ENCODE peak calls at places on chromosomes 5 and 9, in eight cellular contexts. T is Jurkat, Clone E6-1; H is endodermal cell; D is fibroblast of pulmonary artery; U is colonic mucosa; R is SJSA1; O is psoas muscle; Y is fibroblast of mammary gland. W is an unnamed sample.

GRCh38 chr9:94210616-94211603 is 48.2 kb upstream of the ZNF169 start:
- DNase-seq in R (no peak), H (no peak), O (no peak), U (no peak), Y (peak), T (no peak), D (no peak), W (no peak)

GRCh38 chr9:34612788-34613390 is 992 bp upstream of the RPP25L start:
- DNase-seq in D (peak), Y (peak), U (peak), T (peak), R (peak), H (peak), O (peak), W (peak)

GRCh38 chr9:85543196-85543595 is 198.6 kb downstream of the AGTPBP1 start:
- DNase-seq in R (peak), T (no peak), U (no peak), Y (no peak), H (no peak), O (no peak), D (no peak), W (no peak)

GRCh38 chr5:90168399-90168798 is 241.2 kb downstream of the CETN3 start:
- DNase-seq in H (no peak), D (no peak), T (no peak), O (no peak), U (no peak), Y (no peak), R (no peak), W (no peak)

GRCh38 chr5:158115468-158115867 is 256.5 kb upstream of the CLINT1 start:
- DNase-seq in T (no peak), Y (peak), H (no peak), R (no peak), O (no peak), U (no peak), D (no peak), W (no peak)

GRCh38 chr9:132241840-132242620 is 80.2 kb downstream of the NTNG2 start:
- DNase-seq in U (peak), D (no peak), T (peak), R (no peak), O (no peak), H (no peak), Y (no peak), W (peak)

GRCh38 chr9:108048406-108049025 is 558.9 kb upstream of the KLF4 start:
- DNase-seq in T (no peak), O (no peak), H (no peak), R (no peak), U (no peak), Y (no peak), D (no peak), W (no peak)

GRCh38 chr9:82117025-82117424 is 128.5 kb downstream of the SPATA31D1 start:
- DNase-seq in Y (peak), T (no peak), D (no peak), O (no peak), R (no peak), H (no peak), U (no peak), W (no peak)

GRCh38 chr9:130895481-130896232 is 955 bp downstream of the QRFP start:
- DNase-seq in T (no peak), R (no peak), U (no peak), D (no peak), H (peak), Y (no peak), O (no peak), W (no peak)

GRCh38 chr5:114361724-114362196 is at the start of gene KCNN2:
- DNase-seq in R (peak), T (peak), U (peak), D (peak), O (peak), Y (peak), H (peak), W (no peak)

GRCh38 chr5:65152131-65152530 is 329.6 kb downstream of the ADAMTS6 start:
- DNase-seq in Y (peak), U (peak), O (no peak), H (no peak), R (no peak), D (no peak), T (no peak), W (no peak)

GRCh38 chr5:147532157-147532556 is 22.3 kb upstream of the DPYSL3 start:
- DNase-seq in O (no peak), H (no peak), R (no peak), D (no peak), T (no peak), U (no peak), Y (no peak), W (no peak)

GRCh38 chr5:16894236-16895057 is 41.6 kb downstream of the MYO10 start:
- DNase-seq in T (no peak), Y (peak), D (peak), U (peak), H (peak), O (no peak), R (peak), W (no peak)

GRCh38 chr5:96198673-96199072 is 234.4 kb downstream of the PCSK1 start:
- DNase-seq in O (no peak), T (no peak), D (peak), U (no peak), Y (peak), R (no peak), H (no peak), W (no peak)

GRCh38 chr5:138967806-138968448 is 92.8 kb upstream of the LRRTM2 start:
- DNase-seq in R (no peak), H (no peak), U (peak), O (no peak), D (no peak), T (no peak), Y (no peak), W (peak)

GRCh38 chr9:18233311-18233710 is 240.6 kb upstream of the ADAMTSL1 start:
- DNase-seq in R (no peak), U (no peak), H (no peak), T (no peak), Y (no peak), O (no peak), D (no peak), W (no peak)

GRCh38 chr9:90020277-90020871 is 415.6 kb downstream of the GADD45G start:
- DNase-seq in Y (no peak), H (no peak), T (no peak), D (no peak), U (no peak), R (no peak), O (no peak), W (no peak)

GRCh38 chr5:139061274-139061673 is 136.9 kb downstream of the SIL1 start:
- DNase-seq in R (peak), H (no peak), U (no peak), D (peak), Y (peak), O (peak), T (no peak), W (no peak)

GRCh38 chr5:140632366-140633080 is 452 bp downstream of the CD14 start:
- DNase-seq in O (peak), Y (peak), H (no peak), R (no peak), U (peak), D (peak), T (no peak), W (no peak)

GRCh38 chr9:34991833-34992375 is 2.4 kb downstream of the DNAJB5 start:
- DNase-seq in O (peak), Y (no peak), T (no peak), R (no peak), D (no peak), H (peak), U (no peak), W (no peak)

GRCh38 chr5:159459951-159460538 is 129.8 kb upstream of the IL12B start:
- DNase-seq in U (no peak), O (no peak), H (no peak), D (peak), Y (peak), T (no peak), R (peak), W (no peak)

GRCh38 chr5:150538007-150538917 is 30.3 kb downstream of the NDST1 start:
- DNase-seq in O (no peak), H (no peak), R (no peak), U (no peak), T (no peak), D (peak), Y (peak), W (no peak)

GRCh38 chr5:115859378-115859777 is 17.6 kb downstream of the AP3S1 start:
- DNase-seq in Y (no peak), T (no peak), U (no peak), H (no peak), O (no peak), D (no peak), R (no peak), W (no peak)

GRCh38 chr9:109769250-109769649 is 10.7 kb upstream of the PALM2AKAP2 start:
- DNase-seq in O (no peak), Y (peak), H (no peak), U (no peak), T (no peak), D (no peak), R (no peak), W (no peak)

GRCh38 chr5:55645304-55645703 is 66.8 kb downstream of the SLC38A9 start:
- DNase-seq in Y (peak), H (no peak), T (no peak), R (peak), O (no peak), D (peak), U (no peak), W (no peak)

GRCh38 chr5:145760660-145761059 is 74.5 kb downstream of the PRELID2 start:
- DNase-seq in Y (no peak), D (no peak), T (no peak), H (no peak), O (no peak), U (no peak), R (no peak), W (no peak)

GRCh38 chr5:171808951-171809350 is 23.3 kb downstream of the SMIM23 start:
- DNase-seq in T (no peak), Y (peak), H (peak), R (no peak), O (no peak), U (no peak), D (no peak), W (no peak)

GRCh38 chr5:160547872-160548271 is 126.2 kb downstream of the PTTG1 start:
- DNase-seq in Y (no peak), O (no peak), H (peak), D (no peak), U (no peak), R (no peak), T (no peak), W (no peak)

GRCh38 chr9:95570150-95570549 is 53.4 kb upstream of the PTCH1 start:
- DNase-seq in R (peak), U (no peak), D (peak), Y (peak), O (no peak), H (peak), T (no peak), W (no peak)

GRCh38 chr9:94002316-94003140 is 47.4 kb upstream of the BARX1 start:
- DNase-seq in U (peak), T (peak), Y (peak), O (no peak), H (peak), D (peak), R (peak), W (peak)

GRCh38 chr9:98374385-98375051 is 119.1 kb upstream of the TBC1D2 start:
- DNase-seq in H (peak), R (peak), D (peak), Y (peak), O (no peak), U (peak), T (no peak), W (no peak)

GRCh38 chr9:73643379-73644013 is 491.8 kb downstream of the ANXA1 start:
- DNase-seq in T (no peak), R (no peak), O (no peak), D (peak), U (no peak), H (no peak), Y (peak), W (no peak)

GRCh38 chr5:125776656-125777055 is 646.6 kb upstream of the GRAMD2B start:
- DNase-seq in U (no peak), H (no peak), R (no peak), T (no peak), O (no peak), D (no peak), Y (no peak), W (no peak)

DNA sequence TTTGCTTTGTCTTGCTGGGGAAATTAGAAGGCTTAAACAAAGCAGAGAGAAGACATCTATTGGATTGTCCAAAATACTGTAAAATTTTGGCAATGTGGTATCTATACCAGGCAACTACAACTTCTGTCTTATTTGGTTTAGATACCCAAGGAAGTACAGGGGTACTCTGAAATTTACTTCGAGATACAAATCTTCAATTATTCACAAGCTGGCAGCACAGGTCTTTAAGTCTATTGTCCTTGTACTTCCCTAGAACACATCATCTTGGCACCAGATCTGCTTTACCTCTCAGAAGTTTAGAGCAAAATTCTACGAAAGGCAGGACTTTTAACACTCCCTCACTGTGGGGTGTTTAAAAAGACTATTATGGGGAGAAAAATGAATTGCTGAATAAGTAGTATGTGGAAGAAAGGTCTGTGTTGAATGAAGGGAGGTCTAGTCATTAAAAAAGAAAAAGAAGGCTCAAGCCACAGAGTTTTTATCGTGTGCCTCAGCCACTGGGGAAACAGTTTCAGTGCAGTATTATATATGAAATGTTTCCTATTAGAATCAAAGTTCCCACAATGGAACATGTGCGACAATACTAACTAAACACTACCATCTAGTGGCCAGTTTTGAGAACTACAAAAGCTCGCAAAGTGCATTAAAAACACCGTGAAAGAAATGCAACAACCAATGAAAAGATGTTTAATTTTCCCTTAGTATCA is 93.7 kb downstream of the PDE4D start:
- DNase-seq in H (peak), R (peak), T (peak), O (no peak), D (peak), U (peak), Y (peak), W (peak)
- H3K4me3 ChIP-seq in H (no peak), R (no peak), T (no peak), O (no peak), D (no peak), U (no peak), Y (no peak), W (no peak)

GRCh38 chr9:21965401-21965951 is 28.7 kb downstream of the CDKN2A start:
- DNase-seq in Y (peak), R (no peak), U (peak), T (no peak), D (peak), O (peak), H (peak), W (no peak)
- H3K4me3 ChIP-seq in Y (peak), R (no peak), U (peak), T (no peak), D (peak), O (peak), H (peak), W (no peak)

GRCh38 chr9:126638571-126639132 is 24.9 kb downstream of the LMX1B start:
- DNase-seq in O (no peak), U (no peak), T (no peak), R (no peak), D (no peak), Y (no peak), H (peak), W (no peak)
- H3K4me3 ChIP-seq in O (no peak), U (no peak), T (no peak), R (no peak), D (no peak), Y (no peak), H (peak), W (no peak)

DNA sequence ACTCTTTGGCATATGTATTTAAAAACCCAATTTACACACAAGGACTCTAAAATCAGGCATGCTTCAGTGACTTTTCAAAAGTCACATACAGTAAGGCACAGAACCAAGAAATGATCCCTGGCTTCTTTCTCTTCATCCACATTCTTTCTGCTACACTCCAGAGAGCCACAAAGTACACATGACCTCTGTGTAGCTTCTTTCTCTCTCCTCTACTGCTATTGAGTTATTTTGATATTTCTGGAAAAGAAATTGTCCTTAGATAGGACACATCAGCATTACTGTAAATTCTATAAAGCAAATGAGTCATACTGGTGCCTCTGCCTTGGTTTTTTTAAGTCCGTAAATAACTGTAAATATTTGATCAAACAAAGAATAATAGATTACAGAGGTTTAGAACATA is 96.3 kb downstream of the KIAA0825 start:
- DNase-seq in R (no peak), D (no peak), U (no peak), O (no peak), T (no peak), H (no peak), Y (no peak), W (no peak)
- H3K4me3 ChIP-seq in R (no peak), D (no peak), U (no peak), O (no peak), T (no peak), H (no peak), Y (no peak), W (no peak)

DNA sequence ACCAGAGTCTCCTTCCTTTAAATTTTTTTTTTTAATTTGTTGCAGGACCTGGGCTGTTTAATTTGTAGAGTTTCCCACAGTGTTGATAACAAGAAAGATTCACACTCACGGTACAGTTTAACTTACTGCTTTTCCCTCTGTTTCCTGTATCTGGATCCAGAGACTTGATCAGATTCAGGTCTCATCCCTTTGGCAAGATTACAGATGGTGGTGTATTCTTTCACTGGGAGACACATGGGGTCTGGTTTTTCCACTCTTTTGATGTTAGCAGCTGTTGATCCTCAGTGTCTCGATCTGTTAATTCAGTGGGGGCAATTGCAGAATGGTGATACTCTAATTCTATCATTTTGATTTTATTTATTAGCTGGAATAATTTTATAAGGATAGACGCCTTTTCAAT is 75.4 kb upstream of the TNFAIP8 start:
- DNase-seq in O (no peak), T (no peak), U (no peak), Y (no peak), H (no peak), R (no peak), D (no peak), W (no peak)
- H3K4me3 ChIP-seq in O (no peak), T (no peak), U (no peak), Y (no peak), H (no peak), R (no peak), D (no peak), W (no peak)